ENCODE peak calls at places on chromosomes 4 and X, in five cellular contexts. One of them, this sample, is unnamed.
A peak's percentile ranks its signal among the peaks of the same experiment; 100 is the strongest.

GRCh38 chr4:119833611-119834010 is 205.0 kb upstream of the PDE5A start:
- DNase-seq in GM12865: no peak
- DNase-seq in stimulated activated CD4-positive, alpha-beta T cell treated with anti-CD3 and anti-CD28 coated beads, TNF-alpha, amount 100 ng/mL, for 1 hour: no peak
- DNase-seq in H54: no peak
- DNase-seq in activated CD8-positive, alpha-beta memory T cell treated with anti-CD3 and anti-CD28 coated beads for 48 hours: no peak
- DNase-seq in this sample: no peak

GRCh38 chr4:1608821-1609500 is 75.2 kb downstream of the FAM53A start:
- DNase-seq in stimulated activated CD4-positive, alpha-beta T cell treated with anti-CD3 and anti-CD28 coated beads, TNF-alpha, amount 100 ng/mL, for 1 hour: no peak
- DNase-seq in H54: no peak
- DNase-seq in GM12865: no peak
- DNase-seq in activated CD8-positive, alpha-beta memory T cell treated with anti-CD3 and anti-CD28 coated beads for 48 hours: no peak
- DNase-seq in this sample: no peak

GRCh38 chrX:63613531-63614028 is 171.4 kb downstream of the ARHGEF9 start:
- DNase-seq in GM12865: no peak
- DNase-seq in H54: no peak
- DNase-seq in stimulated activated CD4-positive, alpha-beta T cell treated with anti-CD3 and anti-CD28 coated beads, TNF-alpha, amount 100 ng/mL, for 1 hour: no peak
- DNase-seq in activated CD8-positive, alpha-beta memory T cell treated with anti-CD3 and anti-CD28 coated beads for 48 hours: no peak
- DNase-seq in this sample: no peak

GRCh38 chr4:24278693-24279092 is 305.7 kb downstream of the DHX15 start:
- DNase-seq in activated CD8-positive, alpha-beta memory T cell treated with anti-CD3 and anti-CD28 coated beads for 48 hours: no peak
- DNase-seq in H54: no peak
- DNase-seq in GM12865: no peak
- DNase-seq in stimulated activated CD4-positive, alpha-beta T cell treated with anti-CD3 and anti-CD28 coated beads, TNF-alpha, amount 100 ng/mL, for 1 hour: no peak
- DNase-seq in this sample: no peak

GRCh38 chr4:20890752-20891151 is 190.5 kb downstream of the PACRGL start:
- DNase-seq in H54: no peak
- DNase-seq in activated CD8-positive, alpha-beta memory T cell treated with anti-CD3 and anti-CD28 coated beads for 48 hours: no peak
- DNase-seq in stimulated activated CD4-positive, alpha-beta T cell treated with anti-CD3 and anti-CD28 coated beads, TNF-alpha, amount 100 ng/mL, for 1 hour: no peak
- DNase-seq in GM12865: no peak
- DNase-seq in this sample: no peak

GRCh38 chr4:187903700-187904099 is 91.9 kb upstream of the ZFP42 start:
- DNase-seq in GM12865: no peak
- DNase-seq in activated CD8-positive, alpha-beta memory T cell treated with anti-CD3 and anti-CD28 coated beads for 48 hours: no peak
- DNase-seq in H54: no peak
- DNase-seq in stimulated activated CD4-positive, alpha-beta T cell treated with anti-CD3 and anti-CD28 coated beads, TNF-alpha, amount 100 ng/mL, for 1 hour: no peak
- DNase-seq in this sample: no peak

GRCh38 chr4:36243355-36244256 is 708 bp downstream of the ARAP2 start:
- DNase-seq in H54: peak; percentile 19
- DNase-seq in stimulated activated CD4-positive, alpha-beta T cell treated with anti-CD3 and anti-CD28 coated beads, TNF-alpha, amount 100 ng/mL, for 1 hour: no peak
- DNase-seq in GM12865: no peak
- DNase-seq in activated CD8-positive, alpha-beta memory T cell treated with anti-CD3 and anti-CD28 coated beads for 48 hours: no peak
- DNase-seq in this sample: peak; percentile 37

GRCh38 chr4:96293806-96294205 is 453.9 kb downstream of the PDHA2 start:
- DNase-seq in stimulated activated CD4-positive, alpha-beta T cell treated with anti-CD3 and anti-CD28 coated beads, TNF-alpha, amount 100 ng/mL, for 1 hour: no peak
- DNase-seq in GM12865: no peak
- DNase-seq in activated CD8-positive, alpha-beta memory T cell treated with anti-CD3 and anti-CD28 coated beads for 48 hours: no peak
- DNase-seq in H54: no peak
- DNase-seq in this sample: no peak

GRCh38 chr4:186660403-186660802 is 63.3 kb downstream of the FAT1 start:
- DNase-seq in GM12865: no peak
- DNase-seq in H54: no peak
- DNase-seq in activated CD8-positive, alpha-beta memory T cell treated with anti-CD3 and anti-CD28 coated beads for 48 hours: no peak
- DNase-seq in stimulated activated CD4-positive, alpha-beta T cell treated with anti-CD3 and anti-CD28 coated beads, TNF-alpha, amount 100 ng/mL, for 1 hour: no peak
- DNase-seq in this sample: no peak

GRCh38 chr4:15368906-15369305 is 58.9 kb upstream of the C1QTNF7 start:
- DNase-seq in stimulated activated CD4-positive, alpha-beta T cell treated with anti-CD3 and anti-CD28 coated beads, TNF-alpha, amount 100 ng/mL, for 1 hour: no peak
- DNase-seq in activated CD8-positive, alpha-beta memory T cell treated with anti-CD3 and anti-CD28 coated beads for 48 hours: no peak
- DNase-seq in H54: no peak
- DNase-seq in GM12865: no peak
- DNase-seq in this sample: no peak

GRCh38 chr4:120329386-120329785 is 262.7 kb upstream of the MAD2L1 start:
- DNase-seq in H54: no peak
- DNase-seq in activated CD8-positive, alpha-beta memory T cell treated with anti-CD3 and anti-CD28 coated beads for 48 hours: no peak
- DNase-seq in stimulated activated CD4-positive, alpha-beta T cell treated with anti-CD3 and anti-CD28 coated beads, TNF-alpha, amount 100 ng/mL, for 1 hour: no peak
- DNase-seq in GM12865: no peak
- DNase-seq in this sample: no peak

GRCh38 chr4:145736241-145736831 is 56.4 kb downstream of the C4orf51 start:
- DNase-seq in GM12865: no peak
- DNase-seq in stimulated activated CD4-positive, alpha-beta T cell treated with anti-CD3 and anti-CD28 coated beads, TNF-alpha, amount 100 ng/mL, for 1 hour: no peak
- DNase-seq in activated CD8-positive, alpha-beta memory T cell treated with anti-CD3 and anti-CD28 coated beads for 48 hours: no peak
- DNase-seq in H54: no peak
- DNase-seq in this sample: no peak

GRCh38 chr4:1211951-1212545 is 36.9 kb downstream of the CTBP1 start:
- DNase-seq in H54: no peak
- DNase-seq in GM12865: no peak
- DNase-seq in activated CD8-positive, alpha-beta memory T cell treated with anti-CD3 and anti-CD28 coated beads for 48 hours: no peak
- DNase-seq in stimulated activated CD4-positive, alpha-beta T cell treated with anti-CD3 and anti-CD28 coated beads, TNF-alpha, amount 100 ng/mL, for 1 hour: no peak
- DNase-seq in this sample: no peak

GRCh38 chrX:45807572-45808425 is 607.1 kb upstream of the DIPK2B start:
- DNase-seq in GM12865: no peak
- DNase-seq in stimulated activated CD4-positive, alpha-beta T cell treated with anti-CD3 and anti-CD28 coated beads, TNF-alpha, amount 100 ng/mL, for 1 hour: no peak
- DNase-seq in activated CD8-positive, alpha-beta memory T cell treated with anti-CD3 and anti-CD28 coated beads for 48 hours: no peak
- DNase-seq in H54: no peak
- DNase-seq in this sample: no peak

GRCh38 chr4:83124079-83124780 is 9.7 kb upstream of the PLAC8 start:
- DNase-seq in stimulated activated CD4-positive, alpha-beta T cell treated with anti-CD3 and anti-CD28 coated beads, TNF-alpha, amount 100 ng/mL, for 1 hour: no peak
- DNase-seq in activated CD8-positive, alpha-beta memory T cell treated with anti-CD3 and anti-CD28 coated beads for 48 hours: no peak
- DNase-seq in GM12865: peak; percentile 15
- DNase-seq in H54: no peak
- DNase-seq in this sample: no peak

GRCh38 chr4:46931981-46932380 is 22.9 kb upstream of the COX7B2 start:
- DNase-seq in GM12865: peak; percentile 50
- DNase-seq in H54: no peak
- DNase-seq in stimulated activated CD4-positive, alpha-beta T cell treated with anti-CD3 and anti-CD28 coated beads, TNF-alpha, amount 100 ng/mL, for 1 hour: no peak
- DNase-seq in activated CD8-positive, alpha-beta memory T cell treated with anti-CD3 and anti-CD28 coated beads for 48 hours: no peak
- DNase-seq in this sample: peak; percentile 53

GRCh38 chrX:48761674-48762471 is at the start of gene GLOD5:
- DNase-seq in stimulated activated CD4-positive, alpha-beta T cell treated with anti-CD3 and anti-CD28 coated beads, TNF-alpha, amount 100 ng/mL, for 1 hour: no peak
- DNase-seq in activated CD8-positive, alpha-beta memory T cell treated with anti-CD3 and anti-CD28 coated beads for 48 hours: no peak
- DNase-seq in GM12865: peak; percentile 23
- DNase-seq in H54: no peak
- DNase-seq in this sample: peak; percentile 44

GRCh38 chrX:49059209-49060191 is 701 bp downstream of the CCDC120 start:
- DNase-seq in GM12865: no peak
- DNase-seq in stimulated activated CD4-positive, alpha-beta T cell treated with anti-CD3 and anti-CD28 coated beads, TNF-alpha, amount 100 ng/mL, for 1 hour: no peak
- DNase-seq in H54: no peak
- DNase-seq in activated CD8-positive, alpha-beta memory T cell treated with anti-CD3 and anti-CD28 coated beads for 48 hours: no peak
- DNase-seq in this sample: no peak

GRCh38 chrX:151151668-151152267 is 24.6 kb upstream of the GPR50 start:
- DNase-seq in stimulated activated CD4-positive, alpha-beta T cell treated with anti-CD3 and anti-CD28 coated beads, TNF-alpha, amount 100 ng/mL, for 1 hour: no peak
- DNase-seq in GM12865: peak; percentile 52
- DNase-seq in activated CD8-positive, alpha-beta memory T cell treated with anti-CD3 and anti-CD28 coated beads for 48 hours: no peak
- DNase-seq in H54: no peak
- DNase-seq in this sample: peak; percentile 56

GRCh38 chr4:46937493-46937892 is 28.4 kb upstream of the COX7B2 start:
- DNase-seq in activated CD8-positive, alpha-beta memory T cell treated with anti-CD3 and anti-CD28 coated beads for 48 hours: no peak
- DNase-seq in stimulated activated CD4-positive, alpha-beta T cell treated with anti-CD3 and anti-CD28 coated beads, TNF-alpha, amount 100 ng/mL, for 1 hour: no peak
- DNase-seq in H54: no peak
- DNase-seq in GM12865: peak; percentile 10
- DNase-seq in this sample: peak; percentile 14

GRCh38 chrX:151753313-151754041 is 18.9 kb downstream of the CNGA2 start:
- DNase-seq in activated CD8-positive, alpha-beta memory T cell treated with anti-CD3 and anti-CD28 coated beads for 48 hours: no peak
- DNase-seq in GM12865: peak; percentile 20
- DNase-seq in H54: peak; percentile 56
- DNase-seq in stimulated activated CD4-positive, alpha-beta T cell treated with anti-CD3 and anti-CD28 coated beads, TNF-alpha, amount 100 ng/mL, for 1 hour: no peak
- DNase-seq in this sample: peak; percentile 31

GRCh38 chr4:56405016-56405415 is 17.7 kb upstream of the AASDH start:
- DNase-seq in H54: no peak
- DNase-seq in activated CD8-positive, alpha-beta memory T cell treated with anti-CD3 and anti-CD28 coated beads for 48 hours: no peak
- DNase-seq in stimulated activated CD4-positive, alpha-beta T cell treated with anti-CD3 and anti-CD28 coated beads, TNF-alpha, amount 100 ng/mL, for 1 hour: no peak
- DNase-seq in GM12865: no peak
- DNase-seq in this sample: no peak

GRCh38 chr4:140996757-140997156 is 136.5 kb downstream of the RNF150 start:
- DNase-seq in activated CD8-positive, alpha-beta memory T cell treated with anti-CD3 and anti-CD28 coated beads for 48 hours: no peak
- DNase-seq in H54: no peak
- DNase-seq in stimulated activated CD4-positive, alpha-beta T cell treated with anti-CD3 and anti-CD28 coated beads, TNF-alpha, amount 100 ng/mL, for 1 hour: no peak
- DNase-seq in GM12865: no peak
- DNase-seq in this sample: no peak

GRCh38 chr4:139655116-139655515 is 10.5 kb upstream of the MGST2 start:
- DNase-seq in stimulated activated CD4-positive, alpha-beta T cell treated with anti-CD3 and anti-CD28 coated beads, TNF-alpha, amount 100 ng/mL, for 1 hour: no peak
- DNase-seq in activated CD8-positive, alpha-beta memory T cell treated with anti-CD3 and anti-CD28 coated beads for 48 hours: no peak
- DNase-seq in GM12865: peak; percentile 52
- DNase-seq in H54: no peak
- DNase-seq in this sample: no peak

GRCh38 chr4:189656551-189657165 is 284.0 kb upstream of the FRG1 start:
- DNase-seq in H54: no peak
- DNase-seq in stimulated activated CD4-positive, alpha-beta T cell treated with anti-CD3 and anti-CD28 coated beads, TNF-alpha, amount 100 ng/mL, for 1 hour: no peak
- DNase-seq in activated CD8-positive, alpha-beta memory T cell treated with anti-CD3 and anti-CD28 coated beads for 48 hours: no peak
- DNase-seq in GM12865: no peak
- DNase-seq in this sample: no peak

GRCh38 chr4:185597532-185598188 is 62.4 kb upstream of the PDLIM3 start:
- DNase-seq in stimulated activated CD4-positive, alpha-beta T cell treated with anti-CD3 and anti-CD28 coated beads, TNF-alpha, amount 100 ng/mL, for 1 hour: peak; percentile 32
- DNase-seq in H54: peak; percentile 12
- DNase-seq in GM12865: peak; percentile 86
- DNase-seq in activated CD8-positive, alpha-beta memory T cell treated with anti-CD3 and anti-CD28 coated beads for 48 hours: no peak
- DNase-seq in this sample: peak; percentile 77

GRCh38 chr4:146382194-146382593 is 139.5 kb downstream of the SLC10A7 start:
- DNase-seq in stimulated activated CD4-positive, alpha-beta T cell treated with anti-CD3 and anti-CD28 coated beads, TNF-alpha, amount 100 ng/mL, for 1 hour: no peak
- DNase-seq in activated CD8-positive, alpha-beta memory T cell treated with anti-CD3 and anti-CD28 coated beads for 48 hours: no peak
- DNase-seq in GM12865: no peak
- DNase-seq in H54: no peak
- DNase-seq in this sample: no peak

GRCh38 chr4:4386296-4386735 is 586 bp upstream of the NSG1 start:
- DNase-seq in activated CD8-positive, alpha-beta memory T cell treated with anti-CD3 and anti-CD28 coated beads for 48 hours: no peak
- DNase-seq in stimulated activated CD4-positive, alpha-beta T cell treated with anti-CD3 and anti-CD28 coated beads, TNF-alpha, amount 100 ng/mL, for 1 hour: no peak
- DNase-seq in GM12865: no peak
- DNase-seq in H54: no peak
- DNase-seq in this sample: no peak

GRCh38 chr4:38160487-38161207 is 200.4 kb downstream of the PTTG2 start:
- DNase-seq in stimulated activated CD4-positive, alpha-beta T cell treated with anti-CD3 and anti-CD28 coated beads, TNF-alpha, amount 100 ng/mL, for 1 hour: peak; percentile 18
- DNase-seq in H54: peak; percentile 45
- DNase-seq in GM12865: peak; percentile 81
- DNase-seq in activated CD8-positive, alpha-beta memory T cell treated with anti-CD3 and anti-CD28 coated beads for 48 hours: no peak
- DNase-seq in this sample: no peak

GRCh38 chrX:133045986-133046385 is 50.9 kb downstream of the USP26 start:
- DNase-seq in stimulated activated CD4-positive, alpha-beta T cell treated with anti-CD3 and anti-CD28 coated beads, TNF-alpha, amount 100 ng/mL, for 1 hour: no peak
- DNase-seq in H54: no peak
- DNase-seq in activated CD8-positive, alpha-beta memory T cell treated with anti-CD3 and anti-CD28 coated beads for 48 hours: no peak
- DNase-seq in GM12865: no peak
- DNase-seq in this sample: peak; percentile 13

GRCh38 chrX:102975016-102975415 is 37.9 kb downstream of the RAB40AL start:
- DNase-seq in activated CD8-positive, alpha-beta memory T cell treated with anti-CD3 and anti-CD28 coated beads for 48 hours: no peak
- DNase-seq in H54: no peak
- DNase-seq in GM12865: no peak
- DNase-seq in stimulated activated CD4-positive, alpha-beta T cell treated with anti-CD3 and anti-CD28 coated beads, TNF-alpha, amount 100 ng/mL, for 1 hour: no peak
- DNase-seq in this sample: no peak